ENCODE peak calls at places on chromosome 9, in four cellular contexts. One of them, this sample, is unnamed.
A peak's percentile ranks its signal among the peaks of the same experiment; 100 is the strongest.

GRCh38 chr9:131402738-131403492 is 9.0 kb downstream of the PRRC2B start:
- DNase-seq in CD8-positive, alpha-beta T cell: no peak
- DNase-seq in AG09309: peak; percentile 55
- DNase-seq in coronary artery: peak; percentile 94
- DNase-seq in this sample: no peak

GRCh38 chr9:137720571-137721110 is 101.8 kb downstream of the EHMT1 start:
- DNase-seq in CD8-positive, alpha-beta T cell: no peak
- DNase-seq in AG09309: no peak
- DNase-seq in coronary artery: no peak
- DNase-seq in this sample: no peak

GRCh38 chr9:97412628-97413382 is 909 bp downstream of the TDRD7 start:
- DNase-seq in coronary artery: no peak
- DNase-seq in AG09309: no peak
- DNase-seq in CD8-positive, alpha-beta T cell: no peak
- DNase-seq in this sample: no peak

GRCh38 chr9:108186996-108187395 is 668.8 kb downstream of the ACTL7B start:
- DNase-seq in AG09309: peak; percentile 33
- DNase-seq in CD8-positive, alpha-beta T cell: no peak
- DNase-seq in coronary artery: no peak
- DNase-seq in this sample: no peak

GRCh38 chr9:437066-438015 is 222.7 kb downstream of the DOCK8 start:
- DNase-seq in AG09309: peak; percentile 42
- DNase-seq in coronary artery: no peak
- DNase-seq in CD8-positive, alpha-beta T cell: no peak
- DNase-seq in this sample: no peak

GRCh38 chr9:79658926-79659325 is 87.2 kb downstream of the TLE4 start:
- DNase-seq in CD8-positive, alpha-beta T cell: no peak
- DNase-seq in AG09309: no peak
- DNase-seq in coronary artery: no peak
- DNase-seq in this sample: no peak

GRCh38 chr9:114677418-114677817 is 4.6 kb downstream of the TEX48 start:
- DNase-seq in CD8-positive, alpha-beta T cell: no peak
- DNase-seq in AG09309: peak; percentile 99
- DNase-seq in coronary artery: no peak
- DNase-seq in this sample: peak; percentile 92

GRCh38 chr9:104091708-104092107 is 2.4 kb upstream of the SMC2 start:
- DNase-seq in CD8-positive, alpha-beta T cell: no peak
- DNase-seq in coronary artery: no peak
- DNase-seq in AG09309: no peak
- DNase-seq in this sample: no peak

GRCh38 chr9:99112750-99113417 is 8.0 kb downstream of the TGFBR1 start:
- DNase-seq in AG09309: no peak
- DNase-seq in CD8-positive, alpha-beta T cell: no peak
- DNase-seq in coronary artery: no peak
- DNase-seq in this sample: no peak

GRCh38 chr9:3337515-3337914 is 188.3 kb downstream of the RFX3 start:
- DNase-seq in AG09309: peak; percentile 23
- DNase-seq in coronary artery: no peak
- DNase-seq in CD8-positive, alpha-beta T cell: no peak
- DNase-seq in this sample: no peak

GRCh38 chr9:97934321-97935115 is 3.5 kb downstream of the HEMGN start:
- DNase-seq in CD8-positive, alpha-beta T cell: no peak
- DNase-seq in coronary artery: no peak
- DNase-seq in AG09309: no peak
- DNase-seq in this sample: no peak

GRCh38 chr9:75880556-75880955 is 9.9 kb upstream of the PCSK5 start:
- DNase-seq in coronary artery: no peak
- DNase-seq in CD8-positive, alpha-beta T cell: no peak
- DNase-seq in AG09309: no peak
- DNase-seq in this sample: no peak

GRCh38 chr9:36888551-36888950 is 145.5 kb downstream of the PAX5 start:
- DNase-seq in AG09309: no peak
- DNase-seq in coronary artery: no peak
- DNase-seq in CD8-positive, alpha-beta T cell: no peak
- DNase-seq in this sample: no peak

GRCh38 chr9:8486095-8486494 is 686.5 kb upstream of the DMAC1 start:
- DNase-seq in coronary artery: no peak
- DNase-seq in CD8-positive, alpha-beta T cell: no peak
- DNase-seq in AG09309: peak; percentile 3
- DNase-seq in this sample: no peak

GRCh38 chr9:133117271-133118178 is 3.5 kb downstream of the RALGDS start:
- DNase-seq in CD8-positive, alpha-beta T cell: no peak
- DNase-seq in coronary artery: no peak
- DNase-seq in AG09309: no peak
- DNase-seq in this sample: no peak

GRCh38 chr9:114666441-114666840 is 8.8 kb upstream of the TEX53 start:
- DNase-seq in coronary artery: no peak
- DNase-seq in AG09309: no peak
- DNase-seq in CD8-positive, alpha-beta T cell: no peak
- DNase-seq in this sample: no peak

GRCh38 chr9:34374905-34375552 is 1.7 kb downstream of the MYORG start:
- DNase-seq in coronary artery: peak; percentile 54
- DNase-seq in AG09309: no peak
- DNase-seq in CD8-positive, alpha-beta T cell: no peak
- DNase-seq in this sample: no peak

GRCh38 chr9:116075191-116075590 is 78.4 kb upstream of the PAPPA start:
- DNase-seq in AG09309: no peak
- DNase-seq in coronary artery: no peak
- DNase-seq in CD8-positive, alpha-beta T cell: no peak
- DNase-seq in this sample: no peak

GRCh38 chr9:133100518-133101355 is 20.3 kb downstream of the RALGDS start:
- DNase-seq in coronary artery: no peak
- DNase-seq in CD8-positive, alpha-beta T cell: no peak
- DNase-seq in AG09309: no peak
- DNase-seq in this sample: no peak

GRCh38 chr9:35653611-35654010 is 2.9 kb upstream of the SIT1 start:
- DNase-seq in coronary artery: no peak
- DNase-seq in AG09309: no peak
- DNase-seq in CD8-positive, alpha-beta T cell: no peak
- DNase-seq in this sample: no peak

GRCh38 chr9:38331141-38331540 is 61.4 kb upstream of the ALDH1B1 start:
- DNase-seq in AG09309: no peak
- DNase-seq in coronary artery: no peak
- DNase-seq in CD8-positive, alpha-beta T cell: no peak
- DNase-seq in this sample: peak; percentile 74
- TF ChIP-seq CTCF in AG09309: no peak
- TF ChIP-seq CTCF in coronary artery: no peak
- TF ChIP-seq CTCF in CD8-positive, alpha-beta T cell: no peak
- TF ChIP-seq CTCF in this sample: no peak

GRCh38 chr9:21432640-21433425 is 7.4 kb upstream of the IFNA1 start:
- DNase-seq in coronary artery: no peak
- DNase-seq in AG09309: no peak
- DNase-seq in CD8-positive, alpha-beta T cell: no peak
- DNase-seq in this sample: no peak

GRCh38 chr9:21440139-21440538 is at the start of gene IFNA1:
- DNase-seq in CD8-positive, alpha-beta T cell: no peak
- DNase-seq in coronary artery: no peak
- DNase-seq in AG09309: no peak
- DNase-seq in this sample: no peak

DNA sequence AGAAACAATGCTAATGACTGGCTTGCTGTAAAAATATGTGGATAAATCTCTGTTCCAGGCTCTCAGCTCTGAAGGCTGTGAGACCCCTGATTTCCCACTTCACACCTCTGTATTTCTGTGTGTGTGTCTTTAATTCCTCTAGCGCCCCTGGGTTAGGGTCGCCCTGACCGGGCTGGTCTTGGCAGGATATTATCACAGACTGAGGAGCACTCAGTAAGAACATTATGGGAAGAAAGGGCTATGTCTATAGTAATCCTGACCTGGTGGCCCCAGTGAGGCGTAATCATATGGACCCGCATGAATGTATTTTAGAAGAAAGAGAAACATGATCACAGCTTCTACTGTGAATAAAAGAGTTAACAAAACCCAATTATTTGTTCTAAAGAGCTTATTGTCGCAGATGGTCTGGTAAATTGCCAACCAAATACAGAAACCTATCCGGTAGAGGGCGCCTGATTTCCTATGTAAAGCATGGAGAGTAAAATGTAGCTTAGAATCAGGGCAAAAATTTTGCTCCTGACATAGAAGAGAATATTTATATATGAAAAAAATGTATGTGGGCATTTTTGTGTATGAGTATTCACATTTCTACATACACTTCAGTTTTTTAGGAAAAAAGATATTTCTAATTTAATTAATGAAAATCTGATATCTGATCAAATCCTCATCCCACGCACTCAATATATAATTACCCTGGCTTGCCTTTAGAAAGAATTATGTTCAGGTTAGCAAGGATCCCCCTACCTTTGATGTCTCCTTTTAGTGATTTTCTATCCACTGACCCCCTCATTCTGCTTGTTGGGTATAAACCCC is 5.8 kb upstream of the IFNA1 start:
- DNase-seq in AG09309: peak; percentile 33
- DNase-seq in CD8-positive, alpha-beta T cell: no peak
- DNase-seq in coronary artery: no peak
- DNase-seq in this sample: no peak
- TF ChIP-seq CTCF in AG09309: peak; percentile 66
- TF ChIP-seq CTCF in CD8-positive, alpha-beta T cell: peak; percentile 60
- TF ChIP-seq CTCF in coronary artery: no peak
- TF ChIP-seq CTCF in this sample: peak; percentile 61

GRCh38 chr9:12554636-12555035 is 138.5 kb upstream of the TYRP1 start:
- DNase-seq in coronary artery: no peak
- DNase-seq in AG09309: no peak
- DNase-seq in CD8-positive, alpha-beta T cell: no peak
- DNase-seq in this sample: no peak
- TF ChIP-seq CTCF in coronary artery: no peak
- TF ChIP-seq CTCF in AG09309: peak; percentile 7
- TF ChIP-seq CTCF in CD8-positive, alpha-beta T cell: no peak
- TF ChIP-seq CTCF in this sample: peak; percentile 57

GRCh38 chr9:120905794-120906248 is 20.8 kb downstream of the TRAF1 start:
- DNase-seq in CD8-positive, alpha-beta T cell: no peak
- DNase-seq in coronary artery: no peak
- DNase-seq in AG09309: no peak
- DNase-seq in this sample: no peak
- TF ChIP-seq CTCF in CD8-positive, alpha-beta T cell: no peak
- TF ChIP-seq CTCF in coronary artery: no peak
- TF ChIP-seq CTCF in AG09309: no peak
- TF ChIP-seq CTCF in this sample: no peak

DNA sequence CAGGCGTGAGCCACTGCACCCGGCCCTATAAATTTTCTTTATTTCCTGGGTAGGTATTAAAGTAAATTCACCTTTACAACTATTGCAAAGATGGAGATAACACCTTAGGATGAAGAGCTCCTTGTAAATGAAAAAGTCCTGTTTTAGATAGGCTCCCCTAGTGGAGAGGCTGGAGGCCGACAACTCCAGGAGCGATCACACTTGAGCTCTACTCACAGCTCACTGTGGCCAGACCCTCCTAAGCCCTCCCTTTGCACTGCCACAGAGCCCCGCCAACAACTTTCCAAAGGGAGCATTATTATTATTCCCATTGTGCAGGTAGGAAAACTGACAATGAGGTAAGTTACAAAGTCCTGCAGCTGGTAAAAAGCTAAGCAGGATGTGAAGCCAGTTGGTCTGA is 139.1 kb upstream of the ERCC6L2 start:
- DNase-seq in coronary artery: no peak
- DNase-seq in CD8-positive, alpha-beta T cell: no peak
- DNase-seq in AG09309: no peak
- DNase-seq in this sample: no peak
- TF ChIP-seq CTCF in coronary artery: no peak
- TF ChIP-seq CTCF in CD8-positive, alpha-beta T cell: no peak
- TF ChIP-seq CTCF in AG09309: peak; percentile 42
- TF ChIP-seq CTCF in this sample: peak; percentile 48

This sample was measured in osteocyte.